ENCODE peak calls at places on chromosomes 1 and 21, in eight cellular contexts. One of them, this sample, is unnamed.

GRCh38 chr1:49765034-49765433 is 258.7 kb downstream of the AGBL4 start:
- DNase-seq in occipital lobe: no peak
- DNase-seq in A172: no peak
- DNase-seq in GM03348: no peak
- DNase-seq in HCEC 1CT: no peak
- DNase-seq in activated CD4-positive, alpha-beta T cell treated with anti-CD3 and anti-CD28 coated beads, Interleukin-2, amount 50 U/mL, for 1 hour: no peak
- DNase-seq in heart right ventricle: no peak
- DNase-seq in nucleus accumbens: no peak
- DNase-seq in this sample: no peak

GRCh38 chr1:243343970-243344749 is 88.3 kb downstream of the SDCCAG8 start:
- DNase-seq in occipital lobe: no peak
- DNase-seq in A172: peak; percentile 54
- DNase-seq in GM03348: peak; percentile 51
- DNase-seq in HCEC 1CT: peak; percentile 39
- DNase-seq in activated CD4-positive, alpha-beta T cell treated with anti-CD3 and anti-CD28 coated beads, Interleukin-2, amount 50 U/mL, for 1 hour: no peak
- DNase-seq in heart right ventricle: no peak
- DNase-seq in nucleus accumbens: no peak
- DNase-seq in this sample: no peak

GRCh38 chr1:5983361-5984103 is 8.7 kb downstream of the NPHP4 start:
- DNase-seq in occipital lobe: no peak
- DNase-seq in A172: peak; percentile 21
- DNase-seq in GM03348: peak; percentile 76
- DNase-seq in HCEC 1CT: peak; percentile 85
- DNase-seq in activated CD4-positive, alpha-beta T cell treated with anti-CD3 and anti-CD28 coated beads, Interleukin-2, amount 50 U/mL, for 1 hour: no peak
- DNase-seq in heart right ventricle: no peak
- DNase-seq in nucleus accumbens: no peak
- DNase-seq in this sample: no peak

GRCh38 chr1:226619031-226619430 is 70.5 kb downstream of the STUM start:
- DNase-seq in occipital lobe: no peak
- DNase-seq in A172: no peak
- DNase-seq in GM03348: no peak
- DNase-seq in HCEC 1CT: no peak
- DNase-seq in activated CD4-positive, alpha-beta T cell treated with anti-CD3 and anti-CD28 coated beads, Interleukin-2, amount 50 U/mL, for 1 hour: no peak
- DNase-seq in heart right ventricle: no peak
- DNase-seq in nucleus accumbens: no peak
- DNase-seq in this sample: no peak

GRCh38 chr1:87336623-87337067 is 8.0 kb downstream of the LMO4 start:
- DNase-seq in occipital lobe: no peak
- DNase-seq in A172: no peak
- DNase-seq in GM03348: peak; percentile 18
- DNase-seq in HCEC 1CT: no peak
- DNase-seq in activated CD4-positive, alpha-beta T cell treated with anti-CD3 and anti-CD28 coated beads, Interleukin-2, amount 50 U/mL, for 1 hour: no peak
- DNase-seq in heart right ventricle: no peak
- DNase-seq in nucleus accumbens: no peak
- DNase-seq in this sample: no peak

GRCh38 chr1:18778437-18778836 is 81.0 kb downstream of the TAS1R2 start:
- DNase-seq in occipital lobe: no peak
- DNase-seq in A172: no peak
- DNase-seq in GM03348: no peak
- DNase-seq in HCEC 1CT: no peak
- DNase-seq in activated CD4-positive, alpha-beta T cell treated with anti-CD3 and anti-CD28 coated beads, Interleukin-2, amount 50 U/mL, for 1 hour: no peak
- DNase-seq in heart right ventricle: no peak
- DNase-seq in nucleus accumbens: no peak
- DNase-seq in this sample: peak; percentile 29

GRCh38 chr1:108057536-108057935 is 92.6 kb upstream of the VAV3 start:
- DNase-seq in occipital lobe: no peak
- DNase-seq in A172: peak; percentile 14
- DNase-seq in GM03348: no peak
- DNase-seq in HCEC 1CT: no peak
- DNase-seq in activated CD4-positive, alpha-beta T cell treated with anti-CD3 and anti-CD28 coated beads, Interleukin-2, amount 50 U/mL, for 1 hour: no peak
- DNase-seq in heart right ventricle: peak; percentile 20
- DNase-seq in nucleus accumbens: no peak
- DNase-seq in this sample: peak; percentile 59

GRCh38 chr1:186819140-186819539 is 9.6 kb upstream of the PLA2G4A start:
- DNase-seq in occipital lobe: no peak
- DNase-seq in A172: peak; percentile 5
- DNase-seq in GM03348: peak; percentile 9
- DNase-seq in HCEC 1CT: peak; percentile 77
- DNase-seq in activated CD4-positive, alpha-beta T cell treated with anti-CD3 and anti-CD28 coated beads, Interleukin-2, amount 50 U/mL, for 1 hour: no peak
- DNase-seq in heart right ventricle: no peak
- DNase-seq in nucleus accumbens: no peak
- DNase-seq in this sample: no peak

GRCh38 chr1:223774133-223774811 is 61.9 kb downstream of the CAPN2 start:
- DNase-seq in occipital lobe: no peak
- DNase-seq in A172: peak; percentile 27
- DNase-seq in GM03348: no peak
- DNase-seq in HCEC 1CT: no peak
- DNase-seq in activated CD4-positive, alpha-beta T cell treated with anti-CD3 and anti-CD28 coated beads, Interleukin-2, amount 50 U/mL, for 1 hour: no peak
- DNase-seq in heart right ventricle: no peak
- DNase-seq in nucleus accumbens: no peak
- DNase-seq in this sample: no peak

GRCh38 chr1:75198163-75198562 is 64.0 kb downstream of the LHX8 start:
- DNase-seq in occipital lobe: no peak
- DNase-seq in A172: no peak
- DNase-seq in GM03348: no peak
- DNase-seq in HCEC 1CT: no peak
- DNase-seq in activated CD4-positive, alpha-beta T cell treated with anti-CD3 and anti-CD28 coated beads, Interleukin-2, amount 50 U/mL, for 1 hour: no peak
- DNase-seq in heart right ventricle: no peak
- DNase-seq in nucleus accumbens: no peak
- DNase-seq in this sample: no peak

GRCh38 chr1:46705408-46705807 is 13.5 kb downstream of the EFCAB14 start:
- DNase-seq in occipital lobe: no peak
- DNase-seq in A172: no peak
- DNase-seq in GM03348: no peak
- DNase-seq in HCEC 1CT: no peak
- DNase-seq in activated CD4-positive, alpha-beta T cell treated with anti-CD3 and anti-CD28 coated beads, Interleukin-2, amount 50 U/mL, for 1 hour: no peak
- DNase-seq in heart right ventricle: no peak
- DNase-seq in nucleus accumbens: no peak
- DNase-seq in this sample: no peak

GRCh38 chr1:30645807-30646206 is 77.6 kb downstream of the MATN1 start:
- DNase-seq in occipital lobe: no peak
- DNase-seq in A172: peak; percentile 60
- DNase-seq in GM03348: peak; percentile 39
- DNase-seq in HCEC 1CT: peak; percentile 80
- DNase-seq in activated CD4-positive, alpha-beta T cell treated with anti-CD3 and anti-CD28 coated beads, Interleukin-2, amount 50 U/mL, for 1 hour: no peak
- DNase-seq in heart right ventricle: no peak
- DNase-seq in nucleus accumbens: no peak
- DNase-seq in this sample: no peak

GRCh38 chr21:34335316-34335715 is 28.5 kb upstream of the KCNE2 start:
- DNase-seq in occipital lobe: no peak
- DNase-seq in A172: no peak
- DNase-seq in GM03348: peak; percentile 38
- DNase-seq in HCEC 1CT: no peak
- DNase-seq in activated CD4-positive, alpha-beta T cell treated with anti-CD3 and anti-CD28 coated beads, Interleukin-2, amount 50 U/mL, for 1 hour: no peak
- DNase-seq in heart right ventricle: no peak
- DNase-seq in nucleus accumbens: no peak
- DNase-seq in this sample: no peak

GRCh38 chr1:223248787-223249175 is 105.7 kb upstream of the TLR5 start:
- DNase-seq in occipital lobe: no peak
- DNase-seq in A172: no peak
- DNase-seq in GM03348: no peak
- DNase-seq in HCEC 1CT: no peak
- DNase-seq in activated CD4-positive, alpha-beta T cell treated with anti-CD3 and anti-CD28 coated beads, Interleukin-2, amount 50 U/mL, for 1 hour: peak; percentile 48
- DNase-seq in heart right ventricle: no peak
- DNase-seq in nucleus accumbens: no peak
- DNase-seq in this sample: no peak

GRCh38 chr1:4126731-4127594 is 226.9 kb upstream of the C1orf174 start:
- DNase-seq in occipital lobe: no peak
- DNase-seq in A172: no peak
- DNase-seq in GM03348: no peak
- DNase-seq in HCEC 1CT: no peak
- DNase-seq in activated CD4-positive, alpha-beta T cell treated with anti-CD3 and anti-CD28 coated beads, Interleukin-2, amount 50 U/mL, for 1 hour: no peak
- DNase-seq in heart right ventricle: no peak
- DNase-seq in nucleus accumbens: no peak
- DNase-seq in this sample: no peak

GRCh38 chr1:183039985-183040447 is 16.8 kb downstream of the LAMC1 start:
- DNase-seq in occipital lobe: no peak
- DNase-seq in A172: peak; percentile 80
- DNase-seq in GM03348: peak; percentile 54
- DNase-seq in HCEC 1CT: peak; percentile 96
- DNase-seq in activated CD4-positive, alpha-beta T cell treated with anti-CD3 and anti-CD28 coated beads, Interleukin-2, amount 50 U/mL, for 1 hour: no peak
- DNase-seq in heart right ventricle: no peak
- DNase-seq in nucleus accumbens: no peak
- DNase-seq in this sample: no peak

GRCh38 chr1:200473698-200474371 is 64.0 kb upstream of the ZNF281 start:
- DNase-seq in occipital lobe: no peak
- DNase-seq in A172: no peak
- DNase-seq in GM03348: peak; percentile 33
- DNase-seq in HCEC 1CT: no peak
- DNase-seq in activated CD4-positive, alpha-beta T cell treated with anti-CD3 and anti-CD28 coated beads, Interleukin-2, amount 50 U/mL, for 1 hour: no peak
- DNase-seq in heart right ventricle: no peak
- DNase-seq in nucleus accumbens: no peak
- DNase-seq in this sample: no peak

GRCh38 chr1:27521336-27522147 is 31.6 kb upstream of the WASF2 start:
- DNase-seq in occipital lobe: peak; percentile 65
- DNase-seq in A172: no peak
- DNase-seq in GM03348: peak; percentile 63
- DNase-seq in HCEC 1CT: no peak
- DNase-seq in activated CD4-positive, alpha-beta T cell treated with anti-CD3 and anti-CD28 coated beads, Interleukin-2, amount 50 U/mL, for 1 hour: peak; percentile 53
- DNase-seq in heart right ventricle: peak; percentile 65
- DNase-seq in nucleus accumbens: no peak
- DNase-seq in this sample: no peak

GRCh38 chr1:14739433-14739832 is 140.9 kb downstream of the KAZN start:
- DNase-seq in occipital lobe: no peak
- DNase-seq in A172: no peak
- DNase-seq in GM03348: no peak
- DNase-seq in HCEC 1CT: no peak
- DNase-seq in activated CD4-positive, alpha-beta T cell treated with anti-CD3 and anti-CD28 coated beads, Interleukin-2, amount 50 U/mL, for 1 hour: no peak
- DNase-seq in heart right ventricle: no peak
- DNase-seq in nucleus accumbens: no peak
- DNase-seq in this sample: no peak

GRCh38 chr1:156320560-156320959 is 17.5 kb downstream of the CCT3 start:
- DNase-seq in occipital lobe: no peak
- DNase-seq in A172: no peak
- DNase-seq in GM03348: no peak
- DNase-seq in HCEC 1CT: no peak
- DNase-seq in activated CD4-positive, alpha-beta T cell treated with anti-CD3 and anti-CD28 coated beads, Interleukin-2, amount 50 U/mL, for 1 hour: no peak
- DNase-seq in heart right ventricle: no peak
- DNase-seq in nucleus accumbens: no peak
- DNase-seq in this sample: no peak

GRCh38 chr1:222928212-222928611 is 113.4 kb downstream of the DISP1 start:
- DNase-seq in occipital lobe: peak; percentile 26
- DNase-seq in A172: no peak
- DNase-seq in GM03348: no peak
- DNase-seq in HCEC 1CT: no peak
- DNase-seq in activated CD4-positive, alpha-beta T cell treated with anti-CD3 and anti-CD28 coated beads, Interleukin-2, amount 50 U/mL, for 1 hour: no peak
- DNase-seq in heart right ventricle: peak; percentile 53
- DNase-seq in nucleus accumbens: peak; percentile 2
- DNase-seq in this sample: no peak

GRCh38 chr1:228986093-228986904 is 251.0 kb downstream of the RHOU start:
- DNase-seq in occipital lobe: peak; percentile 12
- DNase-seq in A172: no peak
- DNase-seq in GM03348: no peak
- DNase-seq in HCEC 1CT: no peak
- DNase-seq in activated CD4-positive, alpha-beta T cell treated with anti-CD3 and anti-CD28 coated beads, Interleukin-2, amount 50 U/mL, for 1 hour: no peak
- DNase-seq in heart right ventricle: peak; percentile 54
- DNase-seq in nucleus accumbens: no peak
- DNase-seq in this sample: no peak